ENCODE peak calls at places on chromosome 7, in four cellular contexts. H is H9, I is neuronal stem cell, V is mesenchymal stem cell. Y is an unnamed sample.

GRCh38 chr7:77729574-77730348 is 33.5 kb downstream of the RSBN1L start:
- DNase-seq in H (no peak), I (no peak), V (peak), Y (no peak)

GRCh38 chr7:141573511-141573910 is 22.3 kb downstream of the AGK start:
- DNase-seq in H (no peak), I (no peak), V (no peak), Y (no peak)

GRCh38 chr7:36788814-36789470 is 64.6 kb upstream of the AOAH start:
- DNase-seq in H (no peak), I (no peak), V (no peak), Y (no peak)

GRCh38 chr7:38873433-38873832 is 35.6 kb downstream of the VPS41 start:
- DNase-seq in H (no peak), I (no peak), V (peak), Y (peak)

GRCh38 chr7:16652888-16653287 is 6.9 kb downstream of the BZW2 start:
- DNase-seq in H (no peak), I (no peak), V (no peak), Y (no peak)

GRCh38 chr7:129607471-129608120 is 3.9 kb upstream of the NRF1 start:
- DNase-seq in H (peak), I (no peak), V (peak), Y (peak)

GRCh38 chr7:26616235-26616634 is 248.2 kb downstream of the SKAP2 start:
- DNase-seq in H (no peak), I (no peak), V (no peak), Y (peak)

GRCh38 chr7:132654150-132654549 is 77.9 kb upstream of the PLXNA4 start:
- DNase-seq in H (peak), I (no peak), V (peak), Y (no peak)

GRCh38 chr7:99365318-99366141 is 9.0 kb upstream of the ARPC1B start:
- DNase-seq in H (peak), I (no peak), V (no peak), Y (peak)

GRCh38 chr7:137983308-137984008 is 18.4 kb downstream of the CREB3L2 start:
- DNase-seq in H (no peak), I (no peak), V (no peak), Y (peak)
- H3K4me2 ChIP-seq in H (no peak), I (no peak), V (no peak), Y (peak)

GRCh38 chr7:151674161-151674920 is 154.6 kb upstream of the RHEB start:
- DNase-seq in H (no peak), I (no peak), V (no peak), Y (no peak)

GRCh38 chr7:151675521-151675920 is 155.8 kb upstream of the RHEB start:
- DNase-seq in H (no peak), I (no peak), V (no peak), Y (no peak)

GRCh38 chr7:151671514-151671913 is 151.8 kb upstream of the RHEB start:
- DNase-seq in H (no peak), I (no peak), V (no peak), Y (peak)

GRCh38 chr7:151672706-151673105 is 153.0 kb upstream of the RHEB start:
- DNase-seq in H (no peak), I (no peak), V (peak), Y (no peak)

DNA sequence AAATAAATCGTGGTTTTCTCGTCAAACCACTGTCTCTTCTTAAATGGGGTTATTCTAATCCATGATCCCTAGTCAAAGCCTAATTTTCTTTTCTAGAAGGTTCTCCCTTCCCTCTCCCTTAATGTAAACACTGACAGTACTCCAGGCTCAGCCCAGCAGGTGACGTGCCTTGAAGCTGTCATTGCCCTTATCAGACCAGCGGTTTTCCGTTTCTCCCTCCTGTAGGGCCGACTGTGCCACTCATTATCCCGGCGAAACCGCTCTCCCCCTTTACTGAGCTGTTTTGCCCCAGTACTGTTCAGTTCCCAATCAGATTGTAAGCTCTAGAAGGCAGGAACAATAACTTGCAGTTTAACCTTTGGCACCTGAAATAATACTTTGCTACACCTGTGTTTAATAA is 153.5 kb upstream of the RHEB start:
- DNase-seq in H (no peak), I (no peak), V (no peak), Y (no peak)
- H2BK12ac ChIP-seq in H (no peak), I (no peak), V (no peak), Y (no peak)

GRCh38 chr7:130925136-130925794 is 191.3 kb upstream of the KLF14 start:
- DNase-seq in H (no peak), I (no peak), V (no peak), Y (no peak)

GRCh38 chr7:130923930-130924329 is 189.9 kb upstream of the KLF14 start:
- DNase-seq in H (no peak), I (no peak), V (no peak), Y (no peak)

GRCh38 chr7:130927564-130927963 is 193.6 kb upstream of the KLF14 start:
- DNase-seq in H (no peak), I (no peak), V (no peak), Y (no peak)

GRCh38 chr7:130926021-130926691 is 192.1 kb upstream of the KLF14 start:
- DNase-seq in H (no peak), I (no peak), V (no peak), Y (no peak)

DNA sequence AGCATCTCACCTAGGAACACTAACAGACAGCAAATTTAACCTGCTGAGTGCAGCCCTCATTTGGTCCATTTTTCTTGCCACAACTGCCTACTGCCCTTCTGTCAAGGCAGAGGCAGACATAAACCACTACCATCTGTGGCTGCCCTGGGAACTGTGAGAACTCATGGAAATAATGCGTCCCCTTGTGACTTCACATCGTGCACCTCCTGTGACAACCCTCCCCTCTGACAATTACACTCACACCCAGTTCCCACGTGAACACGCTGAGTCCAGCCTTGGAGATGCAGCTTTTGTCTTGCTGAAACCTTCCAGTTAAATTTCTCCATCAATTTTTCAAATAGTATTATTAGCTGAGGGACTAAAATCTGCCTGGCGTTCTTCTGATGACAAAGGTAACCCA is 193.1 kb upstream of the KLF14 start:
- DNase-seq in H (no peak), I (no peak), V (no peak), Y (no peak)
- H2BK120ac ChIP-seq in H (no peak), I (no peak), V (no peak), Y (no peak)

GRCh38 chr7:31051598-31052503 is at the start of gene ADCYAP1R1:
- DNase-seq in H (peak), I (peak), V (no peak), Y (no peak)

GRCh38 chr7:31053986-31054385 is 1.9 kb downstream of the ADCYAP1R1 start:
- DNase-seq in H (no peak), I (no peak), V (no peak), Y (no peak)

GRCh38 chr7:31052504-31052840 is 364 bp downstream of the ADCYAP1R1 start:
- DNase-seq in H (no peak), I (no peak), V (no peak), Y (no peak)

GRCh38 chr7:31054608-31055273 is 2.6 kb downstream of the ADCYAP1R1 start:
- DNase-seq in H (no peak), I (no peak), V (no peak), Y (no peak)

DNA sequence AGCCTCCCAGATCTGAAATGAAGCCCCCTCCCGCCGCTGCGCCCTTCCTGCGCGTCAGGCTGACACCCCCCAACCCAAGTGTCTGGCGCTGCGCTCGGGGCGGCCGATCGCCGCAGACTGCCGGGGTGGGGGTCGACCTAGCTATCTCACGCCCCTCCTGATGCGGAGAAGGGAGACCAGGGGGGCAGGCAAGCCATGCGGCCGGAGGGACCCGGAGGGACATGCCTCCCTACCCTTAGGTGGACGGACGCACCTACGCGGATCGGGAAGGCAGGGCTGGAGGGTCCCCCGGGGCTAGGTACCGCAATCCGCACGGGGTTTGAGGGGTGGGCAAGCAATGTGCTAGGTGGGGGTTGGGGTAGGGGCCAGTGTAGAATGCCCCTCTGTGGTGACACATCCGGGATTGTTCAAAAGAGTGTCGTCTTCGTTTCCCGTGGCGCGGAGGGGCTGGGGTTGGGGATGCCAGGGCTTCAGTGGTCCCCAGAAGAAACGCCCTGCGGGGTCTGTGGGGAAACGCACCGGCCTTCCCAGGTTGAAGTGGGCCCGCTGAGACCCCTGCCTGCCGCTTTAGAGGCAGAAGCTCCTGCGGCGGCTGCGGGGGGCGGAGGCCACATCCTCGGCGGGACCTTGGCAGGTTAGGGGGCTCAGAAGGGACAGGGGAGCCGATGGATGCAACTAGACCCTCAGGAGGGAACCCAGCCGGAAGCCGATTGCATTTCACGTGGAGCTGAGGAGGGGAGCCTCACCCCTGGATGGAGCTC is 913 bp downstream of the ADCYAP1R1 start:
- DNase-seq in H (no peak), I (no peak), V (no peak), Y (no peak)
- H3K4me2 ChIP-seq in H (peak), I (peak), V (no peak), Y (peak)

GRCh38 chr7:150334108-150334507 is 7.3 kb downstream of the RARRES2 start:
- DNase-seq in H (no peak), I (no peak), V (no peak), Y (no peak)

GRCh38 chr7:150337179-150337578 is 4.2 kb downstream of the RARRES2 start:
- DNase-seq in H (no peak), I (no peak), V (no peak), Y (no peak)

GRCh38 chr7:150335101-150335773 is 6.2 kb downstream of the RARRES2 start:
- DNase-seq in H (peak), I (no peak), V (peak), Y (no peak)

GRCh38 chr7:150336746-150337145 is 4.7 kb downstream of the RARRES2 start:
- DNase-seq in H (no peak), I (no peak), V (no peak), Y (no peak)

GRCh38 chr7:150335774-150336112 is 5.7 kb downstream of the RARRES2 start:
- DNase-seq in H (no peak), I (no peak), V (no peak), Y (no peak)
- H2BK12ac ChIP-seq in H (no peak), I (no peak), V (no peak), Y (no peak)